ENCODE peak calls at places on chromosomes 13 and 19, in four cellular contexts. K is effector memory CD8-positive, alpha-beta T cell; H is stimulated activated CD4-positive, alpha-beta T cell treated with anti-CD3 and anti-CD28 coated beads, Interleukin-1b, Interleukin-23, amount 100 ng/mL, for 1 hour; B is PC-9. W is an unnamed sample.

GRCh38 chr13:30332516-30333165 is 25.3 kb upstream of the KATNAL1 start:
- DNase-seq in K (no peak), H (no peak), B (no peak), W (no peak)

GRCh38 chr19:5145521-5146511 is 176.9 kb downstream of the KDM4B start:
- DNase-seq in K (no peak), H (no peak), B (no peak), W (no peak)

GRCh38 chr13:19864339-19865309 is 1.2 kb upstream of the ZMYM5 start:
- DNase-seq in K (peak), H (peak), B (peak), W (peak)

GRCh38 chr13:72255908-72256307 is 388.9 kb upstream of the DACH1 start:
- DNase-seq in K (no peak), H (no peak), B (no peak), W (peak)

GRCh38 chr19:42091300-42092266 is 15.6 kb downstream of the ZNF574 start:
- DNase-seq in K (no peak), H (no peak), B (peak), W (peak)

GRCh38 chr19:5828661-5829566 is 10.6 kb downstream of the FUT6 start:
- DNase-seq in K (no peak), H (no peak), B (no peak), W (peak)

GRCh38 chr13:44767257-44767656 is 191.1 kb upstream of the TSC22D1 start:
- DNase-seq in K (no peak), H (no peak), B (no peak), W (no peak)

GRCh38 chr19:48992571-48993174 is 436 bp downstream of the GYS1 start:
- DNase-seq in K (no peak), H (no peak), B (no peak), W (peak)

GRCh38 chr19:938233-938923 is 12.5 kb downstream of the ARID3A start:
- DNase-seq in K (no peak), H (no peak), B (no peak), W (no peak)

GRCh38 chr13:114068723-114069322 is 63.6 kb downstream of the RASA3 start:
- DNase-seq in K (no peak), H (no peak), B (peak), W (no peak)

GRCh38 chr13:95087746-95088305 is 213.4 kb downstream of the ABCC4 start:
- DNase-seq in K (no peak), H (no peak), B (no peak), W (no peak)

GRCh38 chr19:18128044-18128443 is 24.9 kb upstream of the PIK3R2 start:
- DNase-seq in K (no peak), H (no peak), B (no peak), W (no peak)

GRCh38 chr19:2691951-2692350 is 10.5 kb downstream of the GNG7 start:
- DNase-seq in K (no peak), H (no peak), B (no peak), W (no peak)

GRCh38 chr19:33508941-33509614 is 12.5 kb downstream of the PEPD start:
- DNase-seq in K (no peak), H (no peak), B (no peak), W (no peak)

GRCh38 chr19:38650911-38651584 is 3.6 kb downstream of the ACTN4 start:
- DNase-seq in K (no peak), H (no peak), B (peak), W (no peak)

GRCh38 chr19:48918801-48919247 is 14.7 kb upstream of the DHDH start:
- DNase-seq in K (no peak), H (no peak), B (no peak), W (peak)

GRCh38 chr13:113613789-113614379 is 29.3 kb downstream of the TFDP1 start:
- DNase-seq in K (no peak), H (no peak), B (no peak), W (no peak)

W was measured in SK-N-SH.